ENCODE peak calls at places on chromosomes 2 and 18, in five cellular contexts. L is Ammon's horn; H is stimulated activated CD4-positive, alpha-beta T cell treated with anti-CD3 and anti-CD28 coated beads, Interleukin-15, amount 100 ng/mL, for 24 hours; R is M059J; T is left cardiac atrium. B is an unnamed sample.

GRCh38 chr2:138708682-138709241 is 71.4 kb downstream of the NXPH2 start:
- DNase-seq in L (peak), H (no peak), R (peak), T (no peak), B (no peak)

GRCh38 chr18:79898952-79899608 is 52.4 kb downstream of the SLC66A2 start:
- DNase-seq in L (no peak), H (no peak), R (no peak), T (no peak), B (no peak)

GRCh38 chr2:66305714-66306113 is 129.2 kb upstream of the MEIS1 start:
- DNase-seq in L (peak), H (no peak), R (no peak), T (peak), B (no peak)

GRCh38 chr2:229153307-229153706 is 117.8 kb downstream of the PID1 start:
- DNase-seq in L (no peak), H (no peak), R (peak), T (no peak), B (no peak)

GRCh38 chr2:203790134-203790533 is 77.4 kb upstream of the CTLA4 start:
- DNase-seq in L (no peak), H (no peak), R (no peak), T (no peak), B (no peak)

GRCh38 chr2:120219766-120220165 is 3.4 kb downstream of the TMEM185B start:
- DNase-seq in L (peak), H (no peak), R (no peak), T (no peak), B (no peak)

GRCh38 chr18:31497711-31498449 is at the start of gene DSG2:
- DNase-seq in L (peak), H (peak), R (peak), T (peak), B (no peak)

GRCh38 chr2:218501665-218502064 is 66.5 kb downstream of the USP37 start:
- DNase-seq in L (peak), H (no peak), R (no peak), T (no peak), B (no peak)

GRCh38 chr18:67652296-67652695 is 135.8 kb upstream of the DSEL start:
- DNase-seq in L (peak), H (no peak), R (no peak), T (no peak), B (no peak)

GRCh38 chr2:180614776-180615175 is 365.6 kb upstream of the UBE2E3 start:
- DNase-seq in L (no peak), H (no peak), R (no peak), T (no peak), B (no peak)

GRCh38 chr2:112048887-112049286 is 6.2 kb upstream of the TMEM87B start:
- DNase-seq in L (peak), H (peak), R (peak), T (no peak), B (no peak)

GRCh38 chr2:196725218-196725617 is 74.3 kb downstream of the GTF3C3 start:
- DNase-seq in L (no peak), H (no peak), R (no peak), T (no peak), B (no peak)

GRCh38 chr18:13368080-13368813 is 149.7 kb downstream of the LDLRAD4 start:
- DNase-seq in L (no peak), H (no peak), R (no peak), T (no peak), B (no peak)

GRCh38 chr18:43383031-43383430 is 105.7 kb upstream of the SYT4 start:
- DNase-seq in L (no peak), H (no peak), R (no peak), T (no peak), B (no peak)

GRCh38 chr2:105934467-105934866 is 189.8 kb downstream of the NCK2 start:
- DNase-seq in L (no peak), H (peak), R (no peak), T (no peak), B (no peak)

GRCh38 chr2:143264851-143265250 is 135.6 kb downstream of the ARHGAP15 start:
- DNase-seq in L (no peak), H (no peak), R (peak), T (no peak), B (no peak)

GRCh38 chr18:998976-999375 is 94.3 kb downstream of the ADCYAP1 start:
- DNase-seq in L (no peak), H (no peak), R (no peak), T (no peak), B (no peak)

GRCh38 chr2:175449616-175450015 is 268.1 kb upstream of the ATP5MC3 start:
- DNase-seq in L (no peak), H (no peak), R (no peak), T (no peak), B (no peak)

GRCh38 chr2:172643142-172643541 is 87.3 kb downstream of the PDK1 start:
- DNase-seq in L (no peak), H (peak), R (peak), T (no peak), B (no peak)

GRCh38 chr2:74546004-74546403 is 7.7 kb downstream of the LOXL3 start:
- DNase-seq in L (no peak), H (no peak), R (no peak), T (no peak), B (no peak)